ENCODE peak calls at places on chromosomes 5 and 9, in eight cellular contexts. O is CD4-positive, CD25-positive, alpha-beta regulatory T cell; H is naive thymus-derived CD4-positive, alpha-beta T cell; Y is substantia nigra; F is caudate nucleus; S is heart right ventricle; R is A549; M is astrocyte. L is an unnamed sample.

GRCh38 chr5:134566741-134567221 is 41.3 kb downstream of the JADE2 start:
- DNase-seq in O (no peak), H (no peak), Y (no peak), F (no peak), S (no peak), R (no peak), M (no peak), L (no peak)

GRCh38 chr9:21872696-21873095 is 70.3 kb downstream of the MTAP start:
- DNase-seq in O (no peak), H (no peak), Y (no peak), F (no peak), S (no peak), R (no peak), M (no peak), L (no peak)

GRCh38 chr5:109177782-109178181 is 232.0 kb downstream of the PJA2 start:
- DNase-seq in O (no peak), H (no peak), Y (no peak), F (no peak), S (no peak), R (no peak), M (no peak), L (no peak)

GRCh38 chr5:59810041-59810440 is 83.5 kb downstream of the PDE4D start:
- DNase-seq in O (peak), H (peak), Y (peak), F (peak), S (peak), R (peak), M (peak), L (peak)

GRCh38 chr9:134053941-134054761 is 13.7 kb downstream of the BRD3 start:
- DNase-seq in O (no peak), H (no peak), Y (no peak), F (no peak), S (no peak), R (no peak), M (no peak), L (no peak)

GRCh38 chr9:16727452-16728127 is 142.9 kb downstream of the BNC2 start:
- DNase-seq in O (no peak), H (no peak), Y (no peak), F (no peak), S (no peak), R (no peak), M (no peak), L (no peak)

GRCh38 chr9:137011907-137012675 is 15.7 kb upstream of the CLIC3 start:
- DNase-seq in O (no peak), H (no peak), Y (no peak), F (no peak), S (no peak), R (no peak), M (no peak), L (no peak)

GRCh38 chr9:120439147-120439546 is 140.8 kb downstream of the CDK5RAP2 start:
- DNase-seq in O (peak), H (no peak), Y (no peak), F (no peak), S (no peak), R (peak), M (no peak), L (no peak)

GRCh38 chr9:95085861-95086563 is 231.5 kb downstream of the FANCC start:
- DNase-seq in O (no peak), H (no peak), Y (no peak), F (no peak), S (peak), R (no peak), M (no peak), L (no peak)

GRCh38 chr5:2747372-2748179 is 3.9 kb downstream of the IRX2 start:
- DNase-seq in O (no peak), H (no peak), Y (no peak), F (no peak), S (no peak), R (no peak), M (peak), L (no peak)

GRCh38 chr5:87762631-87763030 is 349.9 kb upstream of the CCNH start:
- DNase-seq in O (no peak), H (no peak), Y (no peak), F (no peak), S (no peak), R (no peak), M (no peak), L (no peak)

GRCh38 chr9:91391426-91392217 is 29.9 kb upstream of the AUH start:
- DNase-seq in O (no peak), H (no peak), Y (no peak), F (no peak), S (no peak), R (no peak), M (no peak), L (no peak)

GRCh38 chr5:26482817-26483375 is 555.5 kb downstream of the CDH9 start:
- DNase-seq in O (no peak), H (no peak), Y (peak), F (peak), S (no peak), R (peak), M (no peak), L (no peak)

GRCh38 chr9:70060148-70060882 is 16.7 kb downstream of the MAMDC2 start:
- DNase-seq in O (no peak), H (no peak), Y (no peak), F (no peak), S (no peak), R (no peak), M (no peak), L (no peak)

GRCh38 chr5:102049517-102049916 is 246.6 kb downstream of the SLCO4C1 start:
- DNase-seq in O (no peak), H (no peak), Y (no peak), F (no peak), S (no peak), R (no peak), M (no peak), L (no peak)

GRCh38 chr9:121880343-121880742 is 212.8 kb downstream of the TTLL11 start:
- DNase-seq in O (no peak), H (no peak), Y (no peak), F (no peak), S (no peak), R (no peak), M (no peak), L (no peak)

GRCh38 chr5:166907314-166907713 is 1384.1 kb upstream of the WWC1 start:
- DNase-seq in O (no peak), H (no peak), Y (no peak), F (no peak), S (no peak), R (no peak), M (peak), L (no peak)

GRCh38 chr5:167720201-167720600 is 571.2 kb upstream of the WWC1 start:
- DNase-seq in O (no peak), H (no peak), Y (no peak), F (no peak), S (no peak), R (no peak), M (no peak), L (no peak)

GRCh38 chr5:127302509-127302908 is 11.9 kb downstream of the MEGF10 start:
- DNase-seq in O (no peak), H (no peak), Y (no peak), F (no peak), S (no peak), R (no peak), M (no peak), L (no peak)

GRCh38 chr5:181142054-181142453 is 5.3 kb upstream of the OR2V2 start:
- DNase-seq in O (no peak), H (no peak), Y (no peak), F (no peak), S (no peak), R (no peak), M (no peak), L (no peak)

GRCh38 chr5:54484219-54484894 is 28.9 kb downstream of the HSPB3 start:
- DNase-seq in O (no peak), H (no peak), Y (no peak), F (no peak), S (no peak), R (no peak), M (no peak), L (no peak)

GRCh38 chr5:112238473-112238872 is 180.6 kb downstream of the EPB41L4A start:
- DNase-seq in O (no peak), H (no peak), Y (no peak), F (no peak), S (no peak), R (peak), M (no peak), L (no peak)

GRCh38 chr5:140042551-140043507 is at the start of gene NRG2:
- DNase-seq in O (peak), H (peak), Y (peak), F (peak), S (peak), R (peak), M (peak), L (no peak)

GRCh38 chr5:168486136-168486879 is at the start of gene RARS1:
- DNase-seq in O (peak), H (peak), Y (peak), F (peak), S (peak), R (peak), M (peak), L (peak)

GRCh38 chr5:55151923-55152842 is 7.8 kb upstream of the GPX8 start:
- DNase-seq in O (no peak), H (no peak), Y (no peak), F (no peak), S (no peak), R (no peak), M (peak), L (peak)

GRCh38 chr5:43413966-43414365 is 1.8 kb upstream of the CCL28 start:
- DNase-seq in O (no peak), H (no peak), Y (no peak), F (no peak), S (no peak), R (no peak), M (no peak), L (no peak)

GRCh38 chr5:172454355-172455086 is at the start of gene SH3PXD2B:
- DNase-seq in O (no peak), H (peak), Y (peak), F (peak), S (peak), R (peak), M (peak), L (no peak)
- H3K27ac ChIP-seq in O (no peak), H (no peak), Y (peak), F (peak), S (peak), R (peak), M (peak), L (peak)

DNA sequence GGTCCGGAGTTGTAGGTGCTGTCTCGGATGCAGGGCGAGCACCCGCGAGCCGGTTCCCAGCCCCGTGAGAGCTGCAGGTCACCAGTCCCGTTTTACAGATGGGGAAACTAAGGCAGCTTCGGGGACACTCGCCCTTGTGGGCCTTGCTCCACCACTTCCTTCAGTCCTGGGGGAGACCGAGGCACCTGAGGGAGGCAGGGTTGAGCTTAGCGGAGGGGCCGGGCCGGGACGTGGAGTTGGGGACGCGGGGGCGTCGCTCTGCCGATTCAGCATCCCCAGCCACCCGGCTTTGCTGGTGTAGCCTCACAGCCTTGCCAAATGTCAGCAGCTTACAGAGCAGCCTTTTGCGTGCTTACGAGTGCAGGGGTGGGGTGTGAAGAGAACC is 530 bp downstream of the BBLN start:
- DNase-seq in O (peak), H (peak), Y (no peak), F (no peak), S (no peak), R (no peak), M (no peak), L (no peak)
- H3K27ac ChIP-seq in O (peak), H (peak), Y (peak), F (peak), S (peak), R (peak), M (peak), L (no peak)

GRCh38 chr5:143644751-143645150 is 167.2 kb upstream of the HMHB1 start:
- DNase-seq in O (no peak), H (no peak), Y (no peak), F (no peak), S (no peak), R (no peak), M (no peak), L (no peak)
- H3K27ac ChIP-seq in O (no peak), H (no peak), Y (no peak), F (no peak), S (no peak), R (no peak), M (no peak), L (no peak)

DNA sequence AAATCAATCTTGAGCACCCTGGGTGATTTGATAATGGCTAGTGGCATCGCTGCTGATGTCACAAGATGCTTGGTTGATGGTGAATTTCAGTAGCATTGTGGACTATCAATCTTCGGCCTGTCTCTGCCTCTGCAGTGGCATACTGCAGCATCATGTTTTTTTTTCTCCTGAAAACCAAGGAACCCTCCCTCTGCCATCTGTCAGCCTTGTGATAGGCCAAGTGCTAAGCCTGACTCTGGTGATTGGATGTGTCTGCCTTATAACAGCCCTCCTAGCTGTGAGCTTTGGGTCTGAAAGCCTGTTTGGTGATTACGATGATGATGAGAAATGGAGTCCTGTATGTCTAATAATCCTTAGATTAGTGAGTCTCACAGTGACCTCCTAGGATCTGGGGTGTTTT is 75.2 kb downstream of the NMUR2 start:
- DNase-seq in O (no peak), H (no peak), Y (no peak), F (no peak), S (no peak), R (no peak), M (no peak), L (no peak)
- H3K27ac ChIP-seq in O (no peak), H (no peak), Y (no peak), F (no peak), S (peak), R (no peak), M (no peak), L (no peak)

GRCh38 chr9:2623866-2624682 is 2.5 kb downstream of the VLDLR start:
- DNase-seq in O (no peak), H (no peak), Y (no peak), F (no peak), S (no peak), R (no peak), M (no peak), L (no peak)
- H3K27ac ChIP-seq in O (no peak), H (no peak), Y (no peak), F (no peak), S (peak), R (peak), M (no peak), L (no peak)

GRCh38 chr9:25678147-25678666 is at the start of gene TUSC1:
- DNase-seq in O (peak), H (no peak), Y (peak), F (peak), S (peak), R (peak), M (peak), L (no peak)
- H3K27ac ChIP-seq in O (no peak), H (no peak), Y (peak), F (peak), S (peak), R (peak), M (peak), L (peak)

L was measured in AG04450.